ENCODE peak calls at places on chromosome 2, in four cellular contexts. O is Calu3; S is EL; D is stimulated activated CD8-positive, alpha-beta memory T cell treated with anti-CD3 and anti-CD28 coated beads, Interleukin-7, amount 100 ng/mL, for 1 hour. Z is an unnamed sample.
A peak's percentile ranks its signal among the peaks of the same experiment; 100 is the strongest.

GRCh38 chr2:71736091-71736878 is 282.9 kb downstream of the DYSF start:
- DNase-seq in S (no peak), O (no peak), D (no peak), Z (no peak)

GRCh38 chr2:188042412-188042811 is 249.3 kb upstream of the GULP1 start:
- DNase-seq in S (peak; percentile 55), D (no peak), O (peak; percentile 26), Z (peak; percentile 41)

GRCh38 chr2:112812318-112813042 is 24.1 kb downstream of the IL1B start:
- DNase-seq in D (no peak), S (peak; percentile 33), O (peak; percentile 30), Z (no peak)

GRCh38 chr2:240585681-240586197 is 795 bp upstream of the CAPN10 start:
- DNase-seq in O (no peak), S (no peak), D (no peak), Z (no peak)

GRCh38 chr2:145022671-145023330 is 502.9 kb upstream of the ZEB2 start:
- DNase-seq in O (no peak), S (peak; percentile 94), D (no peak), Z (no peak)

GRCh38 chr2:145108385-145108784 is 588.5 kb upstream of the ZEB2 start:
- DNase-seq in O (no peak), D (no peak), S (peak; percentile 37), Z (no peak)

GRCh38 chr2:42742740-42743666 is 20.9 kb downstream of the OXER1 start:
- DNase-seq in O (no peak), D (no peak), S (peak; percentile 39), Z (peak; percentile 15)

GRCh38 chr2:61017556-61018318 is at the start of the genes PEX13 and PUS10:
- DNase-seq in D (no peak), O (peak; percentile 79), S (peak; percentile 76), Z (peak; percentile 73)

GRCh38 chr2:155546715-155547555 is 785.6 kb downstream of the NR4A2 start:
- DNase-seq in O (no peak), D (no peak), S (no peak), Z (no peak)

GRCh38 chr2:6580982-6581381 is 284.7 kb downstream of the CMPK2 start:
- DNase-seq in D (no peak), O (no peak), S (peak; percentile 76), Z (peak; percentile 25)

GRCh38 chr2:10185046-10185445 is 62.5 kb downstream of the RRM2 start:
- DNase-seq in S (no peak), O (no peak), D (no peak), Z (no peak)

GRCh38 chr2:112474844-112475486 is 7.0 kb upstream of the TTL start:
- DNase-seq in O (no peak), D (no peak), S (peak; percentile 52), Z (no peak)